ENCODE peak calls at places on chromosomes 16 and 17, in eight cellular contexts. One of them, this sample, is unnamed.

GRCh38 chr17:65362826-65363225 is 198.6 kb downstream of the AXIN2 start:
- DNase-seq in endothelial cell: no peak
- DNase-seq in nephron progenitor cell: no peak
- DNase-seq in keratinocyte: no peak
- DNase-seq in fibroblast of pulmonary artery: no peak
- DNase-seq in HFFc6: no peak
- DNase-seq in GM13976: no peak
- DNase-seq in H1: no peak
- DNase-seq in this sample: no peak

GRCh38 chr17:14373587-14374259 is 72.8 kb downstream of the HS3ST3B1 start:
- DNase-seq in endothelial cell: no peak
- DNase-seq in nephron progenitor cell: no peak
- DNase-seq in keratinocyte: no peak
- DNase-seq in fibroblast of pulmonary artery: peak
- DNase-seq in HFFc6: no peak
- DNase-seq in GM13976: no peak
- DNase-seq in H1: no peak
- DNase-seq in this sample: no peak

GRCh38 chr16:66304151-66304550 is 62.3 kb upstream of the CDH5 start:
- DNase-seq in endothelial cell: no peak
- DNase-seq in nephron progenitor cell: no peak
- DNase-seq in keratinocyte: no peak
- DNase-seq in fibroblast of pulmonary artery: no peak
- DNase-seq in HFFc6: no peak
- DNase-seq in GM13976: no peak
- DNase-seq in H1: no peak
- DNase-seq in this sample: no peak

GRCh38 chr16:28172331-28172730 is 39.4 kb downstream of the XPO6 start:
- DNase-seq in endothelial cell: no peak
- DNase-seq in nephron progenitor cell: no peak
- DNase-seq in keratinocyte: no peak
- DNase-seq in fibroblast of pulmonary artery: no peak
- DNase-seq in HFFc6: no peak
- DNase-seq in GM13976: no peak
- DNase-seq in H1: no peak
- DNase-seq in this sample: no peak

GRCh38 chr16:66569131-66569530 is 2.9 kb downstream of the CMTM1 start:
- DNase-seq in endothelial cell: no peak
- DNase-seq in nephron progenitor cell: no peak
- DNase-seq in keratinocyte: no peak
- DNase-seq in fibroblast of pulmonary artery: peak
- DNase-seq in HFFc6: peak
- DNase-seq in GM13976: no peak
- DNase-seq in H1: no peak
- DNase-seq in this sample: no peak

GRCh38 chr17:36975922-36976515 is 27.3 kb downstream of the AATF start:
- DNase-seq in endothelial cell: no peak
- DNase-seq in nephron progenitor cell: no peak
- DNase-seq in keratinocyte: no peak
- DNase-seq in fibroblast of pulmonary artery: no peak
- DNase-seq in HFFc6: no peak
- DNase-seq in GM13976: no peak
- DNase-seq in H1: no peak
- DNase-seq in this sample: no peak

GRCh38 chr16:27222499-27223225 is 19.3 kb downstream of the KDM8 start:
- DNase-seq in endothelial cell: no peak
- DNase-seq in nephron progenitor cell: no peak
- DNase-seq in keratinocyte: no peak
- DNase-seq in fibroblast of pulmonary artery: peak
- DNase-seq in HFFc6: peak
- DNase-seq in GM13976: peak
- DNase-seq in H1: no peak
- DNase-seq in this sample: no peak

GRCh38 chr16:12625068-12625467 is 178.6 kb downstream of the CPPED1 start:
- DNase-seq in endothelial cell: no peak
- DNase-seq in nephron progenitor cell: no peak
- DNase-seq in keratinocyte: no peak
- DNase-seq in fibroblast of pulmonary artery: no peak
- DNase-seq in HFFc6: no peak
- DNase-seq in GM13976: no peak
- DNase-seq in H1: no peak
- DNase-seq in this sample: no peak

GRCh38 chr16:79509906-79510305 is 90.6 kb downstream of the MAF start:
- DNase-seq in endothelial cell: no peak
- DNase-seq in nephron progenitor cell: no peak
- DNase-seq in keratinocyte: no peak
- DNase-seq in fibroblast of pulmonary artery: no peak
- DNase-seq in HFFc6: no peak
- DNase-seq in GM13976: no peak
- DNase-seq in H1: no peak
- DNase-seq in this sample: no peak

GRCh38 chr17:77632619-77633018 is 325.9 kb upstream of the TNRC6C start:
- DNase-seq in endothelial cell: no peak
- DNase-seq in nephron progenitor cell: no peak
- DNase-seq in keratinocyte: no peak
- DNase-seq in fibroblast of pulmonary artery: no peak
- DNase-seq in HFFc6: no peak
- DNase-seq in GM13976: no peak
- DNase-seq in H1: no peak
- DNase-seq in this sample: no peak

GRCh38 chr16:68265078-68265925 is 976 bp downstream of the SLC7A6 start:
- DNase-seq in endothelial cell: no peak
- DNase-seq in nephron progenitor cell: peak
- DNase-seq in keratinocyte: no peak
- DNase-seq in fibroblast of pulmonary artery: peak
- DNase-seq in HFFc6: peak
- DNase-seq in GM13976: no peak
- DNase-seq in H1: no peak
- DNase-seq in this sample: no peak

GRCh38 chr17:32235588-32235987 is 30.0 kb upstream of the RHBDL3 start:
- DNase-seq in endothelial cell: no peak
- DNase-seq in nephron progenitor cell: no peak
- DNase-seq in keratinocyte: no peak
- DNase-seq in fibroblast of pulmonary artery: no peak
- DNase-seq in HFFc6: no peak
- DNase-seq in GM13976: no peak
- DNase-seq in H1: no peak
- DNase-seq in this sample: no peak

GRCh38 chr17:34242553-34242952 is 12.5 kb upstream of the CCL2 start:
- DNase-seq in endothelial cell: no peak
- DNase-seq in nephron progenitor cell: no peak
- DNase-seq in keratinocyte: no peak
- DNase-seq in fibroblast of pulmonary artery: no peak
- DNase-seq in HFFc6: no peak
- DNase-seq in GM13976: no peak
- DNase-seq in H1: no peak
- DNase-seq in this sample: no peak

GRCh38 chr17:40337351-40337750 is 27.2 kb downstream of the GJD3 start:
- DNase-seq in endothelial cell: no peak
- DNase-seq in nephron progenitor cell: no peak
- DNase-seq in keratinocyte: no peak
- DNase-seq in fibroblast of pulmonary artery: no peak
- DNase-seq in HFFc6: no peak
- DNase-seq in GM13976: no peak
- DNase-seq in H1: no peak
- DNase-seq in this sample: no peak

GRCh38 chr16:19227643-19228042 is 57.9 kb upstream of the CLEC19A start:
- DNase-seq in endothelial cell: no peak
- DNase-seq in nephron progenitor cell: no peak
- DNase-seq in keratinocyte: no peak
- DNase-seq in fibroblast of pulmonary artery: no peak
- DNase-seq in HFFc6: no peak
- DNase-seq in GM13976: no peak
- DNase-seq in H1: no peak
- DNase-seq in this sample: no peak

GRCh38 chr16:19219836-19220235 is 51.8 kb downstream of the SYT17 start:
- DNase-seq in endothelial cell: no peak
- DNase-seq in nephron progenitor cell: no peak
- DNase-seq in keratinocyte: no peak
- DNase-seq in fibroblast of pulmonary artery: no peak
- DNase-seq in HFFc6: no peak
- DNase-seq in GM13976: no peak
- DNase-seq in H1: no peak
- DNase-seq in this sample: no peak

GRCh38 chr16:19218581-19218980 is 50.5 kb downstream of the SYT17 start:
- DNase-seq in endothelial cell: no peak
- DNase-seq in nephron progenitor cell: no peak
- DNase-seq in keratinocyte: no peak
- DNase-seq in fibroblast of pulmonary artery: no peak
- DNase-seq in HFFc6: no peak
- DNase-seq in GM13976: no peak
- DNase-seq in H1: no peak
- DNase-seq in this sample: no peak

GRCh38 chr16:19228057-19228456 is 57.5 kb upstream of the CLEC19A start:
- DNase-seq in endothelial cell: no peak
- DNase-seq in nephron progenitor cell: no peak
- DNase-seq in keratinocyte: no peak
- DNase-seq in fibroblast of pulmonary artery: no peak
- DNase-seq in HFFc6: no peak
- DNase-seq in GM13976: no peak
- DNase-seq in H1: no peak
- DNase-seq in this sample: no peak

DNA sequence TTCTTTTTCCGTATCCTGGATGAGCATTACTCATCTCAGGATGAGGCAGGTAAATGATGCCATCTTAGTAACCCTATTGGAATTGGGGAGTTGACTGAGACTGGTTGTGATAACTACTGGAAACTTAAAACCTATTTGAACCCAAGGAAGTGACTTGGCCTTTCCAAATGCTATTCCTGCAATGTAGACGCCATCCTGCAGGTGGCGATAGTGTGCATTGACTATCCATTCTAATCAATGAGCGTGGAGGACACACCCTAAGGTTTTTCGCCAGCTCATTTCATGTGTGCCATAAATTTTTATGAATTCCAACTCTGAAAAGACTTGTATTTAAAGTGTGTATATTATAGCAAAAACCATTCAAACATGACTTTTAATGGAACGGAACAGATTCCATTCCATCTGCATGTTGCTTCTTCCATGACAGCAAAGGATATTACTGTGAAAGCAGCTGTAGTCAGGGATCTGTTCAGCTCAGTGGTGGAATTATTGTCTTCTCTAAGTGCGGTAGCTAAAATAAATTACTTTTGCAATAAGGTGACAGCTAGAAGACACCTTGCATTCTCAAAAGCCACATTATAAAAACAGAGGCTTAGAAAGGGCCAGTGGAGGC is 55.3 kb downstream of the SYT17 start:
- DNase-seq in endothelial cell: peak
- DNase-seq in nephron progenitor cell: peak
- DNase-seq in keratinocyte: no peak
- DNase-seq in fibroblast of pulmonary artery: peak
- DNase-seq in HFFc6: no peak
- DNase-seq in GM13976: no peak
- DNase-seq in H1: peak
- DNase-seq in this sample: peak
- TF ChIP-seq CTCF in endothelial cell: peak
- TF ChIP-seq CTCF in nephron progenitor cell: peak
- TF ChIP-seq CTCF in keratinocyte: peak
- TF ChIP-seq CTCF in fibroblast of pulmonary artery: peak
- TF ChIP-seq CTCF in HFFc6: peak
- TF ChIP-seq CTCF in GM13976: no peak
- TF ChIP-seq CTCF in H1: peak
- TF ChIP-seq CTCF in this sample: peak

GRCh38 chr17:7825206-7825980 is 8.6 kb upstream of the KDM6B start:
- DNase-seq in endothelial cell: no peak
- DNase-seq in nephron progenitor cell: no peak
- DNase-seq in keratinocyte: no peak
- DNase-seq in fibroblast of pulmonary artery: no peak
- DNase-seq in HFFc6: no peak
- DNase-seq in GM13976: no peak
- DNase-seq in H1: no peak
- DNase-seq in this sample: no peak
- TF ChIP-seq CTCF in endothelial cell: no peak
- TF ChIP-seq CTCF in nephron progenitor cell: no peak
- TF ChIP-seq CTCF in keratinocyte: no peak
- TF ChIP-seq CTCF in fibroblast of pulmonary artery: peak
- TF ChIP-seq CTCF in HFFc6: peak
- TF ChIP-seq CTCF in GM13976: no peak
- TF ChIP-seq CTCF in H1: no peak
- TF ChIP-seq CTCF in this sample: peak

DNA sequence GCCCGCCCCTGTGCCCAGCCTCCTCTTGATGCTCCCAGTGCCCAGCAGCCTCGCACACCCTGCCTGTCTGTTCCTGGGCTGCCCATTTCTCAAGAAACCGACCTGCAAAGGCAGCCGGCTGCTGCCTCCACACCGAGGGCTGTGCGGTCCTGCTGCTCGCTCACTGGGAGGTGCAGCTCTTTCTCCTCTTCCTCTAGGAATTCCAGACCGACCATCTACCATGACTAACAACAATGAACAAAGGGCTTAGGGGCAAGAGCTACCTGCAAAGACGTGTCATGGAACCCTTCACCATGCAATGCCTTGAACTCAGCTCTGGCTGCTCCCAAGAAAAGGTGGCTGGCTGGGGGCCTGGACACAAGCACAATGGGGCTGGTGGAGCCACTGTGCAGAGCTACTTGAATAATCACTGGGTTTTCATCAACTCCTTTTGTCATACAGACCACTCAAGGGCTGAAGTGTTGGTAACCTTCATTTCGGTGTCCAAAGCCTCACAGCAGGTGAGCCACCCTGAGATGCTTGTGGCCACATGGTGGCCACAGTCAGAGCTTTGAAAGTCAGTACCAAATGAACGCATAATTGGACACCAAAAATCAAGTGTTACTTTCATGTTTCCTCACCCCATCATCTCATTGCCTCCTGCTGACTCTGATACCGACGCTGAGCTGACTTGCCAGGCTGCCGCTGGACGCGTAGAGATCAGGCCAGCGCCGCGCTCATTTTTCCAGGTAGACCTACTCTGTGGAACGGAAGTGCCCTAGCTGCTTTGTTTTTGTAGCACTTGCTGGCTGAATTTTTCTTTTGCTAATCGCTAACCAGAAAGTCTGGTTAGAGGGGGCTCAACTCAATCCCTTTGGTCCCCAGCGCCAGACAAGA is 19.8 kb downstream of the CYB561 start:
- DNase-seq in endothelial cell: no peak
- DNase-seq in nephron progenitor cell: no peak
- DNase-seq in keratinocyte: no peak
- DNase-seq in fibroblast of pulmonary artery: no peak
- DNase-seq in HFFc6: no peak
- DNase-seq in GM13976: peak
- DNase-seq in H1: no peak
- DNase-seq in this sample: no peak
- TF ChIP-seq CTCF in endothelial cell: no peak
- TF ChIP-seq CTCF in nephron progenitor cell: no peak
- TF ChIP-seq CTCF in keratinocyte: no peak
- TF ChIP-seq CTCF in fibroblast of pulmonary artery: no peak
- TF ChIP-seq CTCF in HFFc6: no peak
- TF ChIP-seq CTCF in GM13976: no peak
- TF ChIP-seq CTCF in H1: no peak
- TF ChIP-seq CTCF in this sample: no peak

DNA sequence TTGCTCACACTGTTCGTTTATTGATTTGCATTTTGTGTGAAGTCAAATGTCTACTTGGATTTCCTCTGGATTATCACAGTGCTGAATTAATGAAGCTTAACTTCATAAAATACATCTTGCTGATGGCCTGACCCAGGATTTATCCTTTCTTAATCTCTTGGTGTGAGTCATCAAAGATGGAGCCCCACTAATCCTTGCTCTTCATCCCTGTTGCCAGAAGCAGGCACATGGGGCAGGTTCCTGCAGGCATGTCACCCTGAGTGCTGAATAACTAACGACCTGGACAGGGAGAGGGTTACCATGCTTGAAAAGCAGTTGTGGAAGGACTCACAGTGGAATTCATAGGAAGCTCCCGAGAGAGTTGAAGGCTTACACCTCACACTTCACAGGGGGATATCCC is 56.0 kb upstream of the FA2H start:
- DNase-seq in endothelial cell: no peak
- DNase-seq in nephron progenitor cell: no peak
- DNase-seq in keratinocyte: no peak
- DNase-seq in fibroblast of pulmonary artery: no peak
- DNase-seq in HFFc6: no peak
- DNase-seq in GM13976: no peak
- DNase-seq in H1: no peak
- DNase-seq in this sample: no peak
- TF ChIP-seq CTCF in endothelial cell: no peak
- TF ChIP-seq CTCF in nephron progenitor cell: no peak
- TF ChIP-seq CTCF in keratinocyte: no peak
- TF ChIP-seq CTCF in fibroblast of pulmonary artery: no peak
- TF ChIP-seq CTCF in HFFc6: no peak
- TF ChIP-seq CTCF in GM13976: no peak
- TF ChIP-seq CTCF in H1: no peak
- TF ChIP-seq CTCF in this sample: no peak